ENCODE peak calls at places on chromosomes 1 and 21, in nine cellular contexts. N is ovary, I is Peyer's patch, R is psoas muscle, Q is cardiac muscle cell, X is nephron progenitor cell, A is GM13976, Z is left lung, K is heart left ventricle. T is an unnamed sample.

GRCh38 chr21:41501919-41502318 is 6.0 kb downstream of the TMPRSS2 start:
- DNase-seq in N (no peak), I (no peak), R (no peak), Q (no peak), X (no peak), A (no peak), Z (no peak), K (no peak), T (no peak)

GRCh38 chr1:43253173-43253572 is 16.6 kb upstream of the TMEM125 start:
- DNase-seq in N (no peak), I (no peak), R (no peak), Q (no peak), X (no peak), A (no peak), Z (no peak), K (no peak), T (no peak)

GRCh38 chr1:19438552-19439196 is 46.7 kb downstream of the CAPZB start:
- DNase-seq in N (no peak), I (no peak), R (no peak), Q (no peak), X (no peak), A (no peak), Z (no peak), K (no peak), T (no peak)

GRCh38 chr21:37219766-37220432 is 47.2 kb downstream of the VPS26C start:
- DNase-seq in N (no peak), I (peak), R (no peak), Q (peak), X (no peak), A (no peak), Z (no peak), K (no peak), T (no peak)

GRCh38 chr21:44397431-44398031 is 44.1 kb downstream of the TRPM2 start:
- DNase-seq in N (peak), I (no peak), R (no peak), Q (no peak), X (no peak), A (peak), Z (no peak), K (no peak), T (no peak)

GRCh38 chr1:181948372-181948771 is 113.1 kb downstream of the ZNF648 start:
- DNase-seq in N (no peak), I (no peak), R (no peak), Q (no peak), X (no peak), A (no peak), Z (no peak), K (no peak), T (no peak)

GRCh38 chr1:235945775-235946565 is 79.3 kb upstream of the LYST start:
- DNase-seq in N (no peak), I (peak), R (no peak), Q (no peak), X (no peak), A (peak), Z (peak), K (no peak), T (no peak)

GRCh38 chr21:15667010-15667409 is 62.8 kb upstream of the USP25 start:
- DNase-seq in N (no peak), I (no peak), R (no peak), Q (peak), X (no peak), A (no peak), Z (no peak), K (no peak), T (no peak)

GRCh38 chr1:87647436-87648177 is 318.9 kb downstream of the LMO4 start:
- DNase-seq in N (no peak), I (no peak), R (no peak), Q (no peak), X (no peak), A (no peak), Z (no peak), K (no peak), T (no peak)

GRCh38 chr1:230270185-230270939 is 155.8 kb downstream of the PGBD5 start:
- DNase-seq in N (peak), I (no peak), R (no peak), Q (peak), X (no peak), A (no peak), Z (peak), K (no peak), T (no peak)

GRCh38 chr1:87977145-87977544 is 648.5 kb downstream of the LMO4 start:
- DNase-seq in N (no peak), I (no peak), R (no peak), Q (no peak), X (no peak), A (no peak), Z (no peak), K (no peak), T (no peak)

GRCh38 chr1:44472614-44473262 is 67.7 kb downstream of the RNF220 start:
- DNase-seq in N (no peak), I (no peak), R (no peak), Q (peak), X (no peak), A (peak), Z (no peak), K (no peak), T (no peak)

GRCh38 chr1:166040223-166040622 is 126.6 kb downstream of the FAM78B start:
- DNase-seq in N (no peak), I (no peak), R (no peak), Q (no peak), X (no peak), A (no peak), Z (no peak), K (no peak), T (no peak)

GRCh38 chr1:169457443-169457842 is 28.3 kb downstream of the SLC19A2 start:
- DNase-seq in N (no peak), I (no peak), R (no peak), Q (no peak), X (no peak), A (no peak), Z (no peak), K (no peak), T (no peak)

GRCh38 chr1:37167479-37167878 is 133.2 kb upstream of the GRIK3 start:
- DNase-seq in N (no peak), I (no peak), R (no peak), Q (no peak), X (no peak), A (no peak), Z (no peak), K (no peak), T (no peak)

GRCh38 chr1:198584163-198584562 is 43.7 kb upstream of the ATP6V1G3 start:
- DNase-seq in N (no peak), I (no peak), R (no peak), Q (no peak), X (no peak), A (no peak), Z (no peak), K (no peak), T (no peak)

GRCh38 chr21:42157606-42158310 is 61.2 kb upstream of the ABCG1 start:
- DNase-seq in N (no peak), I (no peak), R (no peak), Q (no peak), X (peak), A (no peak), Z (no peak), K (no peak), T (no peak)

GRCh38 chr1:170085089-170085488 is 10.6 kb upstream of the KIFAP3 start:
- DNase-seq in N (no peak), I (no peak), R (no peak), Q (no peak), X (no peak), A (no peak), Z (no peak), K (no peak), T (no peak)

GRCh38 chr1:188070848-188071247 is 1242.1 kb downstream of the PLA2G4A start:
- DNase-seq in N (no peak), I (no peak), R (no peak), Q (no peak), X (no peak), A (no peak), Z (no peak), K (no peak), T (no peak)

GRCh38 chr1:46102769-46103476 is 29.5 kb downstream of the PIK3R3 start:
- DNase-seq in N (no peak), I (no peak), R (no peak), Q (no peak), X (no peak), A (no peak), Z (no peak), K (no peak), T (no peak)

GRCh38 chr1:199449221-199449620 is 578.3 kb upstream of the NR5A2 start:
- DNase-seq in N (no peak), I (no peak), R (no peak), Q (peak), X (no peak), A (no peak), Z (no peak), K (no peak), T (no peak)

GRCh38 chr1:212871976-212872375 is 13.9 kb downstream of the FLVCR1 start:
- DNase-seq in N (no peak), I (no peak), R (no peak), Q (no peak), X (no peak), A (no peak), Z (no peak), K (no peak), T (no peak)

GRCh38 chr1:94063379-94063778 is 57.6 kb downstream of the ABCA4 start:
- DNase-seq in N (peak), I (no peak), R (peak), Q (peak), X (peak), A (no peak), Z (no peak), K (peak), T (no peak)

GRCh38 chr21:33608559-33608958 is 20.1 kb upstream of the DONSON start:
- DNase-seq in N (no peak), I (no peak), R (no peak), Q (peak), X (no peak), A (no peak), Z (no peak), K (no peak), T (no peak)

GRCh38 chr1:2570261-2570794 is 14.2 kb downstream of the TNFRSF14 start:
- DNase-seq in N (no peak), I (no peak), R (no peak), Q (no peak), X (no peak), A (no peak), Z (no peak), K (no peak), T (no peak)

GRCh38 chr1:85572574-85572973 is 8.0 kb upstream of the CCN1 start:
- DNase-seq in N (no peak), I (no peak), R (no peak), Q (no peak), X (no peak), A (no peak), Z (no peak), K (no peak), T (no peak)

GRCh38 chr1:8315573-8316475 is 2.1 kb upstream of the SLC45A1 start:
- DNase-seq in N (no peak), I (no peak), R (no peak), Q (no peak), X (no peak), A (no peak), Z (no peak), K (no peak), T (no peak)

GRCh38 chr1:29311352-29312030 is 75.2 kb downstream of the PTPRU start:
- DNase-seq in N (no peak), I (no peak), R (no peak), Q (no peak), X (no peak), A (no peak), Z (no peak), K (no peak), T (no peak)

GRCh38 chr1:30011970-30012369 is 711.4 kb downstream of the MATN1 start:
- DNase-seq in N (no peak), I (no peak), R (no peak), Q (no peak), X (no peak), A (no peak), Z (no peak), K (no peak), T (no peak)

GRCh38 chr1:154329551-154330131 is 4.3 kb downstream of the ATP8B2 start:
- DNase-seq in N (no peak), I (no peak), R (no peak), Q (no peak), X (no peak), A (no peak), Z (no peak), K (no peak), T (no peak)

GRCh38 chr1:154330669-154331068 is 5.3 kb downstream of the ATP8B2 start:
- DNase-seq in N (no peak), I (no peak), R (no peak), Q (no peak), X (no peak), A (no peak), Z (no peak), K (no peak), T (no peak)

GRCh38 chr1:154328318-154329151 is 3.2 kb downstream of the ATP8B2 start:
- DNase-seq in N (peak), I (peak), R (peak), Q (peak), X (peak), A (peak), Z (peak), K (peak), T (peak)

GRCh38 chr1:154327466-154328317 is 2.4 kb downstream of the ATP8B2 start:
- DNase-seq in N (no peak), I (peak), R (no peak), Q (no peak), X (no peak), A (no peak), Z (no peak), K (no peak), T (no peak)

GRCh38 chr1:154329152-154329521 is 3.8 kb downstream of the ATP8B2 start:
- DNase-seq in N (no peak), I (no peak), R (no peak), Q (no peak), X (peak), A (no peak), Z (no peak), K (no peak), T (no peak)
- TF ChIP-seq CTCF in N (no peak), I (no peak), R (no peak), Q (peak), X (peak), A (no peak), Z (no peak), K (no peak), T (no peak)

GRCh38 chr1:193516755-193517388 is 330.5 kb upstream of the B3GALT2 start:
- DNase-seq in N (no peak), I (no peak), R (no peak), Q (no peak), X (no peak), A (no peak), Z (no peak), K (no peak), T (no peak)

GRCh38 chr1:193524616-193525015 is 338.2 kb upstream of the B3GALT2 start:
- DNase-seq in N (no peak), I (no peak), R (no peak), Q (no peak), X (no peak), A (no peak), Z (no peak), K (no peak), T (no peak)

GRCh38 chr1:193525411-193525810 is 339.0 kb upstream of the B3GALT2 start:
- DNase-seq in N (no peak), I (no peak), R (no peak), Q (no peak), X (no peak), A (no peak), Z (no peak), K (no peak), T (no peak)

GRCh38 chr1:193520472-193520871 is 334.1 kb upstream of the B3GALT2 start:
- DNase-seq in N (no peak), I (no peak), R (no peak), Q (no peak), X (no peak), A (no peak), Z (no peak), K (no peak), T (no peak)

DNA sequence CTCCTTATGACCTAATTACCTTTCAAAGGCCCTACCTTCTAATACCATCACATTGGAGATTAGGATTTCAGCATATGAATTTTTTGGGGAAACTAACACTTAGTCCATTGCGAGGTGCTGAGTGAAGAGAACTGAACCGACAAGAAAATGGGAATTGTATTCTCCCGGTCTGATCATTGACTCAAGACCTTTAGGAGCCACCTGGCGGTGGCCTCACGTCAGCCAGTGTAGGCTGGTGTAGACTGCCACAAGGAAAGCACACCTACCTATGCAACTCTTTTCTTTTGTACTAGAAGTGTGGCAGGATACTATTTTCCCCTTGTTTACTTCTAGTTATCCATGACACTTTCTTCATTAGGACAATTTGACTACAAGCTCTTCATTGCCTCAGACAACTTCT is 333.5 kb upstream of the B3GALT2 start:
- DNase-seq in N (no peak), I (no peak), R (no peak), Q (no peak), X (no peak), A (no peak), Z (no peak), K (no peak), T (no peak)
- TF ChIP-seq CTCF in N (no peak), I (no peak), R (no peak), Q (no peak), X (no peak), A (no peak), Z (no peak), K (no peak), T (no peak)

GRCh38 chr1:34926894-34927293 is 2.6 kb downstream of the DLGAP3 start:
- DNase-seq in N (no peak), I (no peak), R (no peak), Q (no peak), X (no peak), A (no peak), Z (no peak), K (no peak), T (no peak)
- TF ChIP-seq CTCF in N (no peak), I (no peak), R (no peak), Q (no peak), X (no peak), A (no peak), Z (no peak), K (no peak), T (no peak)

GRCh38 chr1:208204779-208205178 is 39.4 kb downstream of the PLXNA2 start:
- DNase-seq in N (no peak), I (no peak), R (no peak), Q (no peak), X (no peak), A (no peak), Z (no peak), K (no peak), T (no peak)
- TF ChIP-seq CTCF in N (no peak), I (no peak), R (no peak), Q (no peak), X (no peak), A (no peak), Z (no peak), K (no peak), T (no peak)

DNA sequence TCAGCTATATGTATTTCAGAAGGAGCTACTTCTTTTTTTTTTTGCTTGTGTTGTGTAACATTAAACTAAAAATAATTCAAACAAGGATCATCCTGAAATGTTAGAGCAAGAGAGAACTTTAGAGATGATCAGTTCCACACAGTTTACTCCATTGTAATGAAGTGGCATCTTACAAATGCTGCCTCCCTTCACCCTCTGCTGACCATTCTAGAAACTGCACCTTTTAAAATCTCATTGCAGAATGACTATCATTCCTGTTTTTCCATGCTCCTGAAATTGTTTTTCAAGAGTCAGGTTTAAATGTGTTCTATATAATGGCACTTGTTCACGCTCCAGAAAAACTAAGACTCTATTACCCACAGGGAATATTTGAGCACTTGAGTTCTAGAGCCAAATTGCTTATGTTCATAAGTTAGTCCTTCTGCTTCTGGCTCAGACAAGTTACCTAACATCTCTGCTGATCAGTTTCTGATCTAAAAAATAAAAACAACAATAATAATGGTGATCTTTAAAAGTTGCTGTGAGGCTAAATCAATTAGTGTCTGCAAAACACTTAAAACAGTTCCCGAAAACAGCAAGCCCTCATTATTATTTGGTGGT is 21.5 kb upstream of the SLC44A5 start:
- DNase-seq in N (no peak), I (no peak), R (no peak), Q (peak), X (peak), A (peak), Z (no peak), K (no peak), T (no peak)
- TF ChIP-seq CTCF in N (peak), I (peak), R (peak), Q (peak), X (peak), A (peak), Z (peak), K (peak), T (no peak)

GRCh38 chr1:99691175-99691574 is 45.3 kb downstream of the PALMD start:
- DNase-seq in N (no peak), I (no peak), R (no peak), Q (peak), X (no peak), A (no peak), Z (no peak), K (no peak), T (no peak)
- TF ChIP-seq CTCF in N (no peak), I (no peak), R (no peak), Q (no peak), X (no peak), A (no peak), Z (no peak), K (no peak), T (no peak)

GRCh38 chr1:39266269-39266668 is 61.8 kb downstream of the MACF1 start:
- DNase-seq in N (no peak), I (no peak), R (no peak), Q (peak), X (no peak), A (no peak), Z (no peak), K (no peak), T (no peak)
- TF ChIP-seq CTCF in N (no peak), I (peak), R (no peak), Q (peak), X (no peak), A (peak), Z (no peak), K (no peak), T (no peak)

GRCh38 chr1:167715653-167716302 is 6.0 kb upstream of the MPZL1 start:
- DNase-seq in N (no peak), I (no peak), R (no peak), Q (no peak), X (no peak), A (no peak), Z (no peak), K (no peak), T (no peak)
- TF ChIP-seq CTCF in N (peak), I (no peak), R (no peak), Q (no peak), X (no peak), A (no peak), Z (no peak), K (no peak), T (peak)

GRCh38 chr1:152725261-152725660 is 17.3 kb downstream of the LCE4A start:
- DNase-seq in N (no peak), I (no peak), R (no peak), Q (no peak), X (no peak), A (no peak), Z (no peak), K (no peak), T (no peak)
- TF ChIP-seq CTCF in N (no peak), I (no peak), R (no peak), Q (no peak), X (no peak), A (no peak), Z (no peak), K (no peak), T (no peak)

DNA sequence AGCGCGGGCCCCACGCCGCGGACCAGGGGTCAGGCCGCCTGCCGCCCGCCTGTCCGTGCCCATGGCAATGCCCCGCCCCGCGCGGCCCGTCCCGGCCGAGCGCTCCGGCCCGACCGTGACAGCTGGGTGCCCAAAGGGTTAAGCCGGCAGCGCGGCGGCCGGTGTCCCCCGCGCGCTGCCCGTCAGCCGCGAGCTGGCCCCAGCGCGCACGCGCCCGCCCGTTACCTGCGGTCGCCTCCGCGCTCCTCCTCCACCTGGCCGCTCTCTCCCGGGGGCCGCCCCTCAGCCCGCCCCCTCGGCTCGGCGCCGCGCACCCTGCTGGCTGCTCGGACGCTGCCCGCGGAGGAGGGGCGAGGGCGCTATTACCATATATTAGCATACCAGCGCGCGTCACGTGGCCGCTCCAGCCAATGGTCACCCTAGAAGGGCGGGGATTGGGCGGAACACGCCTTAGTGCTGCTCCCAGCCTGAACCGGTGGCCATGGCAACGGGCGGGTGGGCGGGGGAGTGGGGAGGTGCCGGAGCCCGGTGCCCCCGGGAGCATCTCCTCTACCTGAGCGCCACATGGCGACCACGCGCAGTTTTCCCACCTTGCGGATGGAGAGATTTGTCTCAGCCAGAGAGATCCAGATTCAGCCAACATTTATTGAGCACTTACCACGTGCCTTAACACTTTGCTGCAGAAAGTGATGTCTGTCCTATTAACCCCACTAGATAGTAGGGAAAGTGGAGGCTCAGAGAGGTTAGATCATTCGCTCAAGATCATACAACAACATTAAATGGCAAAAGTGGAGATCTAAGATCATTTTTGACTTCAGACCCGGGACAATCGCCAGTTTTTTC is at the start of gene PHC2:
- DNase-seq in N (peak), I (peak), R (peak), Q (peak), X (peak), A (peak), Z (peak), K (peak), T (peak)
- TF ChIP-seq CTCF in N (peak), I (peak), R (peak), Q (peak), X (no peak), A (peak), Z (no peak), K (peak), T (no peak)